ENCODE peak calls at places on chromosome 10, in ten cellular contexts. I is aorta; X is HL-60; Q is activated T-cell treated with anti-CD3 and anti-CD28 coated beads for 24 hours; L is H7; N is stimulated activated CD8-positive, alpha-beta memory T cell treated with anti-CD3 and anti-CD28 coated beads, Interleukin-7, amount 100 ng/mL, for 1 hour; K is anterior cingulate cortex; S is neuronal stem cell; C is T-cell; A is A172. E is an unnamed sample.

GRCh38 chr10:79111846-79112614 is 43.3 kb downstream of the ZMIZ1 start:
- DNase-seq in L (no peak), I (no peak), K (no peak), Q (no peak), A (no peak), S (no peak), N (no peak), C (no peak), X (no peak), E (no peak)

GRCh38 chr10:26770069-26770468 is 72.6 kb downstream of the PDSS1 start:
- DNase-seq in S (no peak), Q (no peak), N (no peak), A (no peak), K (peak; percentile 13), L (no peak), I (no peak), X (no peak), C (no peak), E (no peak)

GRCh38 chr10:78491812-78492211 is 458.1 kb downstream of the RPS24 start:
- DNase-seq in N (no peak), X (no peak), K (no peak), Q (no peak), A (peak; percentile 47), L (no peak), S (no peak), C (no peak), I (no peak), E (peak; percentile 15)

GRCh38 chr10:112524637-112525036 is 77.6 kb downstream of the VTI1A start:
- DNase-seq in N (no peak), A (no peak), C (no peak), Q (no peak), I (no peak), X (no peak), S (no peak), K (no peak), L (no peak), E (no peak)

GRCh38 chr10:71912431-71912830 is 51.8 kb upstream of the CHST3 start:
- DNase-seq in K (no peak), X (no peak), S (no peak), A (no peak), L (peak; percentile 66), C (no peak), I (no peak), N (no peak), Q (no peak), E (no peak)

GRCh38 chr10:37684765-37685164 is 172.6 kb downstream of the ZNF248 start:
- DNase-seq in S (no peak), L (peak; percentile 3), X (no peak), I (no peak), C (no peak), A (no peak), K (no peak), Q (no peak), N (no peak), E (no peak)

GRCh38 chr10:34194259-34194658 is 620.8 kb downstream of the PARD3 start:
- DNase-seq in Q (no peak), N (no peak), K (no peak), A (no peak), S (no peak), L (no peak), X (no peak), I (no peak), C (no peak), E (no peak)

GRCh38 chr10:5589963-5590511 is 65.3 kb downstream of the CALML3 start:
- DNase-seq in K (no peak), N (no peak), A (peak; percentile 90), L (peak; percentile 68), X (no peak), Q (no peak), S (no peak), I (peak; percentile 31), C (no peak), E (no peak)

GRCh38 chr10:77051837-77052236 is 585.8 kb downstream of the KCNMA1 start:
- DNase-seq in K (no peak), A (no peak), S (no peak), I (no peak), C (no peak), L (no peak), N (no peak), Q (no peak), X (no peak), E (no peak)

GRCh38 chr10:42874713-42875387 is 92.3 kb downstream of the BMS1 start:
- DNase-seq in I (no peak), Q (no peak), K (no peak), A (no peak), C (no peak), S (no peak), X (no peak), L (no peak), N (no peak), E (no peak)

GRCh38 chr10:28509286-28509685 is 23.6 kb upstream of the WAC start:
- DNase-seq in A (no peak), I (no peak), S (no peak), N (no peak), Q (no peak), K (no peak), C (no peak), L (no peak), X (no peak), E (no peak)

GRCh38 chr10:35911233-35911632 is 269.1 kb upstream of the FZD8 start:
- DNase-seq in C (no peak), L (no peak), K (no peak), I (no peak), X (no peak), S (no peak), Q (no peak), N (no peak), A (no peak), E (no peak)

GRCh38 chr10:29158066-29158465 is 130.8 kb upstream of the LYZL1 start:
- DNase-seq in I (no peak), X (no peak), S (no peak), Q (no peak), L (no peak), C (no peak), K (no peak), A (no peak), N (no peak), E (no peak)

GRCh38 chr10:47057471-47057870 is 146.2 kb downstream of the PTPN20 start:
- DNase-seq in X (no peak), C (no peak), N (no peak), L (no peak), K (no peak), I (no peak), Q (no peak), S (no peak), A (no peak), E (no peak)

GRCh38 chr10:73808021-73808815 is 3.2 kb downstream of the NDST2 start:
- DNase-seq in I (no peak), C (no peak), N (no peak), S (no peak), L (no peak), Q (no peak), A (no peak), K (no peak), X (no peak), E (no peak)

GRCh38 chr10:79128241-79128922 is 59.6 kb downstream of the ZMIZ1 start:
- DNase-seq in X (no peak), C (no peak), Q (no peak), A (no peak), S (no peak), I (no peak), K (no peak), N (no peak), L (no peak), E (no peak)

GRCh38 chr10:28179490-28180099 is 123.3 kb downstream of the MPP7 start:
- DNase-seq in N (no peak), A (peak; percentile 88), S (peak; percentile 50), L (peak; percentile 7), I (no peak), X (peak; percentile 27), K (no peak), Q (peak; percentile 23), C (no peak), E (no peak)

GRCh38 chr10:61957806-61958205 is 56.3 kb downstream of the ARID5B start:
- DNase-seq in L (no peak), I (no peak), C (no peak), Q (no peak), K (no peak), A (no peak), S (no peak), N (no peak), X (no peak), E (no peak)

GRCh38 chr10:56091872-56092271 is 269.2 kb downstream of the ZWINT start:
- DNase-seq in C (no peak), X (no peak), L (no peak), Q (no peak), A (no peak), I (no peak), K (no peak), N (no peak), S (no peak), E (no peak)

GRCh38 chr10:70902659-70903261 is 14.4 kb upstream of the PCBD1 start:
- DNase-seq in X (peak; percentile 21), S (no peak), I (no peak), Q (no peak), L (peak; percentile 46), N (no peak), A (no peak), K (no peak), C (no peak), E (no peak)

GRCh38 chr10:103451091-103451801 is 924 bp downstream of the CALHM2 start:
- DNase-seq in A (peak; percentile 88), L (peak; percentile 76), K (no peak), S (no peak), X (peak; percentile 61), Q (no peak), N (peak; percentile 21), I (peak; percentile 89), C (peak; percentile 35), E (no peak)

GRCh38 chr10:44989621-44990301 is 11.0 kb upstream of the ZNF22 start:
- DNase-seq in C (no peak), S (no peak), Q (no peak), K (no peak), L (peak; percentile 54), X (no peak), A (no peak), N (no peak), I (no peak), E (no peak)

GRCh38 chr10:120455004-120455403 is 2.0 kb upstream of the PLPP4 start:
- DNase-seq in C (no peak), Q (no peak), X (no peak), K (no peak), I (no peak), S (no peak), L (no peak), A (no peak), N (no peak), E (no peak)

GRCh38 chr10:9613338-9613737 is 1404.3 kb upstream of the CELF2 start:
- DNase-seq in X (no peak), K (no peak), Q (no peak), A (no peak), L (no peak), I (no peak), S (no peak), C (no peak), N (no peak), E (no peak)

GRCh38 chr10:24519950-24520349 is 203.7 kb downstream of the ARHGAP21 start:
- DNase-seq in S (no peak), I (no peak), N (no peak), Q (peak; percentile 9), A (no peak), X (no peak), C (peak; percentile 20), K (no peak), L (peak; percentile 50), E (no peak)

GRCh38 chr10:34191399-34191798 is 623.7 kb downstream of the PARD3 start:
- DNase-seq in X (no peak), L (no peak), A (no peak), N (no peak), I (no peak), C (no peak), K (no peak), Q (no peak), S (no peak), E (no peak)

GRCh38 chr10:82392533-82392932 is 517.5 kb downstream of the NRG3 start:
- DNase-seq in N (no peak), K (no peak), Q (no peak), X (no peak), C (no peak), A (no peak), I (no peak), S (no peak), L (no peak), E (no peak)

GRCh38 chr10:15504101-15504840 is 133.2 kb upstream of the FAM171A1 start:
- DNase-seq in C (no peak), Q (no peak), I (no peak), N (no peak), L (no peak), X (no peak), K (no peak), S (no peak), A (peak; percentile 6), E (no peak)

E was measured in stimulated activated effector memory CD8-positive, alpha-beta T cell treated with anti-CD3 and anti-CD28 coated beads, Interleukin-12 subunit alpha, Interleukin-12 subunit beta, amount 100 ng/mL, for 72 hours.